ENCODE peak calls at places on chromosome 10, in ten cellular contexts. K, H, F, O, P, I, C, B, U and M are unnamed samples.

GRCh38 chr10:50470345-50470744 is 153.4 kb downstream of the SGMS1 start:
- DNase-seq in K (peak; percentile 6), I (no peak), O (peak; percentile 0), F (no peak), B (no peak), H (no peak), P (no peak), U (no peak), C (no peak), M (no peak)

GRCh38 chr10:34049887-34050286 is 715.4 kb upstream of the NRP1 start:
- DNase-seq in O (no peak), H (no peak), F (no peak), I (no peak), U (no peak), C (no peak), B (peak; percentile 12), P (no peak), K (no peak), M (no peak)

GRCh38 chr10:95464280-95464679 is 96.9 kb downstream of the SORBS1 start:
- DNase-seq in B (no peak), F (no peak), U (no peak), O (no peak), H (no peak), K (no peak), I (no peak), P (no peak), C (no peak), M (no peak)

GRCh38 chr10:56785292-56785691 is 424.2 kb upstream of the ZWINT start:
- DNase-seq in B (no peak), C (no peak), F (no peak), K (no peak), I (no peak), P (no peak), O (no peak), H (no peak), U (no peak), M (no peak)

GRCh38 chr10:29811751-29812427 is 177.1 kb upstream of the SVIL start:
- DNase-seq in K (no peak), O (no peak), I (peak; percentile 69), H (no peak), B (no peak), F (peak; percentile 63), C (no peak), U (no peak), P (no peak), M (no peak)

GRCh38 chr10:117218654-117219053 is 21.4 kb downstream of the KCNK18 start:
- DNase-seq in U (no peak), F (no peak), P (no peak), B (no peak), H (no peak), I (no peak), C (no peak), K (no peak), O (no peak), M (no peak)

GRCh38 chr10:104639595-104640338 is 1.3 kb upstream of the SORCS3 start:
- DNase-seq in F (no peak), C (no peak), B (no peak), I (no peak), H (no peak), U (no peak), K (peak; percentile 39), O (no peak), P (no peak), M (no peak)

GRCh38 chr10:3907514-3907913 is 122.5 kb upstream of the KLF6 start:
- DNase-seq in F (no peak), U (no peak), I (peak; percentile 71), P (no peak), K (no peak), H (no peak), O (no peak), C (no peak), B (no peak), M (no peak)

GRCh38 chr10:124339119-124339807 is 79.5 kb downstream of the OAT start:
- DNase-seq in O (no peak), C (no peak), K (no peak), I (no peak), P (no peak), U (peak; percentile 32), H (peak; percentile 16), F (peak; percentile 36), B (no peak), M (no peak)

GRCh38 chr10:69123306-69123746 is 652 bp upstream of the VPS26A start:
- DNase-seq in I (no peak), F (no peak), K (peak; percentile 75), O (no peak), H (no peak), P (no peak), U (no peak), C (no peak), B (no peak), M (no peak)

GRCh38 chr10:396535-397220 is 261.4 kb downstream of the ZMYND11 start:
- DNase-seq in U (no peak), C (no peak), P (no peak), H (no peak), I (peak; percentile 33), K (no peak), F (no peak), B (no peak), O (no peak), M (no peak)

GRCh38 chr10:43461950-43462349 is 25.0 kb downstream of the ZNF487 start:
- DNase-seq in C (no peak), P (no peak), I (no peak), B (no peak), F (no peak), O (no peak), H (no peak), U (peak; percentile 32), K (peak; percentile 83), M (peak; percentile 77)

GRCh38 chr10:90179696-90180407 is 478.5 kb downstream of the KIF20B start:
- DNase-seq in K (no peak), B (no peak), I (no peak), P (no peak), U (no peak), H (no peak), C (no peak), O (no peak), F (no peak), M (no peak)

GRCh38 chr10:44955408-44956070 is 4.1 kb upstream of the RASSF4 start:
- DNase-seq in I (peak; percentile 80), H (peak; percentile 17), P (no peak), B (no peak), U (no peak), C (no peak), O (no peak), K (no peak), F (no peak), M (no peak)

GRCh38 chr10:43679509-43679908 is 30.8 kb upstream of the ZNF32 start:
- DNase-seq in B (no peak), H (no peak), K (no peak), O (no peak), I (peak; percentile 51), C (no peak), U (peak; percentile 32), F (no peak), P (no peak), M (no peak)

GRCh38 chr10:117320050-117320665 is 55.1 kb downstream of the PDZD8 start:
- DNase-seq in P (no peak), I (no peak), C (no peak), O (no peak), U (no peak), H (no peak), F (no peak), K (peak; percentile 53), B (no peak), M (peak; percentile 18)

GRCh38 chr10:86594535-86594934 is 59.8 kb upstream of the OPN4 start:
- DNase-seq in C (no peak), P (no peak), O (no peak), I (no peak), K (no peak), U (no peak), B (no peak), H (no peak), F (peak; percentile 9), M (no peak)

GRCh38 chr10:43409385-43410109 is 561 bp upstream of the HNRNPF start:
- DNase-seq in U (peak; percentile 11), H (peak; percentile 70), C (peak; percentile 67), K (no peak), I (no peak), F (peak; percentile 42), O (peak; percentile 76), B (peak; percentile 60), P (peak; percentile 54), M (peak; percentile 66)

GRCh38 chr10:43857206-43857952 is 208.7 kb upstream of the ZNF32 start:
- DNase-seq in K (no peak), B (no peak), O (no peak), C (no peak), P (no peak), H (no peak), F (no peak), I (no peak), U (no peak), M (no peak)

GRCh38 chr10:60821661-60822060 is 43.4 kb downstream of the CDK1 start:
- DNase-seq in C (no peak), P (no peak), H (no peak), K (no peak), F (no peak), I (no peak), O (no peak), B (no peak), U (no peak), M (no peak)

GRCh38 chr10:121527690-121528089 is 70.6 kb downstream of the FGFR2 start:
- DNase-seq in I (no peak), K (peak; percentile 86), O (no peak), C (no peak), U (peak; percentile 12), P (no peak), F (no peak), B (no peak), H (no peak), M (no peak)

GRCh38 chr10:32376027-32376426 is 29.1 kb upstream of the EPC1 start:
- DNase-seq in I (no peak), H (no peak), P (no peak), K (no peak), O (no peak), B (no peak), U (no peak), F (no peak), C (no peak), M (no peak)

GRCh38 chr10:25300073-25300472 is 125.3 kb downstream of the GPR158 start:
- DNase-seq in O (no peak), U (no peak), I (no peak), P (no peak), C (no peak), F (no peak), B (no peak), K (no peak), H (no peak), M (no peak)

GRCh38 chr10:10092581-10092980 is 925.1 kb upstream of the CELF2 start:
- DNase-seq in U (no peak), C (no peak), O (no peak), K (no peak), I (no peak), F (no peak), H (no peak), P (no peak), B (no peak), M (no peak)

GRCh38 chr10:103125323-103126267 is 67.5 kb downstream of the NT5C2 start:
- DNase-seq in C (no peak), B (no peak), P (no peak), F (no peak), O (no peak), H (no peak), U (no peak), I (no peak), K (peak; percentile 66), M (no peak)

GRCh38 chr10:79159141-79159619 is 90.4 kb downstream of the ZMIZ1 start:
- DNase-seq in H (no peak), B (no peak), U (no peak), C (no peak), I (peak; percentile 78), O (no peak), P (no peak), F (no peak), K (peak; percentile 77), M (no peak)

GRCh38 chr10:16119445-16119844 is 259.1 kb upstream of the MINDY3 start:
- DNase-seq in O (no peak), H (no peak), U (no peak), F (no peak), P (no peak), I (no peak), K (no peak), C (no peak), B (no peak), M (no peak)

GRCh38 chr10:132390455-132391371 is 6.3 kb upstream of the PWWP2B start:
- DNase-seq in O (no peak), P (no peak), C (no peak), U (no peak), F (no peak), K (no peak), H (peak; percentile 25), I (no peak), B (no peak), M (no peak)